ENCODE peak calls at places on chromosomes 2 and 18, in nine cellular contexts. Y is CD8-positive, alpha-beta T cell; S is stimulated activated CD4-positive, alpha-beta T cell treated with anti-CD3 and anti-CD28 coated beads, Interleukin-15, amount 100 ng/mL, for 24 hours; K is RKO; R is astrocyte of the cerebellum; G is amniotic epithelial cell; N is activated CD4-positive, alpha-beta T cell treated with anti-CD3 and anti-CD28 coated beads for 48 hours; U is fibroblast of lung; W is foreskin fibroblast. V is an unnamed sample.
A peak's percentile ranks its signal among the peaks of the same experiment; 100 is the strongest.

GRCh38 chr2:196926562-196927317 is at the start of gene PGAP1:
- DNase-seq in K (peak; percentile 93), U (peak; percentile 86), G (peak; percentile 81), S (peak; percentile 92), N (peak; percentile 93), R (peak; percentile 79), W (peak; percentile 89), Y (peak; percentile 75), V (peak; percentile 76)

GRCh38 chr2:160932960-160933359 is 227.3 kb upstream of the TANK start:
- DNase-seq in S (no peak), U (no peak), G (peak; percentile 81), Y (no peak), K (no peak), W (peak; percentile 82), R (no peak), N (no peak), V (no peak)

GRCh38 chr2:56449449-56449860 is 265.7 kb downstream of the CCDC85A start:
- DNase-seq in S (no peak), K (no peak), U (no peak), G (no peak), Y (no peak), N (no peak), R (no peak), W (no peak), V (no peak)

GRCh38 chr2:241272298-241272721 is 43.2 kb downstream of the HDLBP start:
- DNase-seq in K (no peak), N (peak; percentile 20), S (peak; percentile 31), R (no peak), U (peak; percentile 14), Y (peak; percentile 35), W (no peak), G (no peak), V (no peak)

GRCh38 chr2:128187032-128187654 is 96.1 kb downstream of the UGGT1 start:
- DNase-seq in N (no peak), S (no peak), U (peak; percentile 81), G (peak; percentile 91), W (peak; percentile 38), K (no peak), R (peak; percentile 56), Y (no peak), V (peak; percentile 31)

GRCh38 chr18:76499596-76500340 is 4.7 kb upstream of the ZNF516 start:
- DNase-seq in G (no peak), K (no peak), W (no peak), U (no peak), Y (no peak), N (no peak), S (no peak), R (no peak), V (no peak)

GRCh38 chr2:108444941-108445840 is 3.8 kb upstream of the GCC2 start:
- DNase-seq in S (no peak), W (peak; percentile 2), N (no peak), Y (no peak), U (peak; percentile 6), G (no peak), R (no peak), K (no peak), V (no peak)

GRCh38 chr2:83103602-83104001 is 1355.5 kb downstream of the SUCLG1 start:
- DNase-seq in K (no peak), W (peak; percentile 78), S (no peak), Y (no peak), R (peak; percentile 60), N (no peak), U (peak; percentile 78), G (peak; percentile 91), V (peak; percentile 51)

GRCh38 chr2:105406221-105406620 is 7.4 kb upstream of the FHL2 start:
- DNase-seq in S (no peak), G (peak; percentile 85), W (no peak), Y (no peak), R (no peak), U (peak; percentile 96), N (no peak), K (peak; percentile 92), V (no peak)

GRCh38 chr2:39437522-39438296 is 624 bp upstream of the MAP4K3 start:
- DNase-seq in Y (peak; percentile 53), W (peak; percentile 29), K (peak; percentile 55), G (peak; percentile 56), S (peak; percentile 55), N (peak; percentile 60), R (no peak), U (peak; percentile 38), V (no peak)

GRCh38 chr18:48614005-48614404 is 75.2 kb downstream of the CTIF start:
- DNase-seq in K (no peak), U (no peak), G (no peak), N (no peak), W (no peak), S (no peak), Y (no peak), R (no peak), V (no peak)

GRCh38 chr2:224640694-224641093 is 55.5 kb upstream of the CUL3 start:
- DNase-seq in Y (no peak), R (no peak), K (no peak), W (no peak), N (no peak), G (no peak), U (no peak), S (no peak), V (no peak)

GRCh38 chr2:138948070-138948539 is 167.9 kb upstream of the NXPH2 start:
- DNase-seq in U (peak; percentile 99), N (no peak), Y (no peak), G (peak; percentile 97), W (peak; percentile 65), R (peak; percentile 99), S (no peak), K (peak; percentile 96), V (peak; percentile 95)

GRCh38 chr18:27966872-27967271 is 210.1 kb downstream of the CDH2 start:
- DNase-seq in N (no peak), R (no peak), G (peak; percentile 7), S (no peak), W (no peak), U (no peak), K (no peak), Y (no peak), V (no peak)

GRCh38 chr2:111617804-111618576 is 266.0 kb downstream of the ANAPC1 start:
- DNase-seq in S (no peak), R (no peak), U (no peak), Y (no peak), N (no peak), G (no peak), K (no peak), W (no peak), V (no peak)

GRCh38 chr2:239374896-239375277 is 25.9 kb downstream of the HDAC4 start:
- DNase-seq in G (no peak), Y (no peak), K (no peak), N (no peak), S (no peak), W (no peak), U (no peak), R (no peak), V (no peak)

GRCh38 chr2:205060269-205060668 is 515.0 kb downstream of the PARD3B start:
- DNase-seq in Y (no peak), K (peak; percentile 7), W (peak; percentile 21), N (no peak), G (peak; percentile 90), S (no peak), U (peak; percentile 84), R (peak; percentile 47), V (peak; percentile 48)

V was measured in skeletal muscle cell.